ENCODE peak calls at places on chromosomes 5 and 9, in seven cellular contexts. H is aorta, U is lung, V is sigmoid colon, G is colonic mucosa, M is breast epithelium, Z is tibial artery. K is an unnamed sample.

GRCh38 chr5:115354246-115354645 is 57.8 kb upstream of the CCDC112 start:
- DNase-seq in G (no peak), U (no peak), M (no peak), Z (no peak), H (no peak), V (no peak), K (no peak)

GRCh38 chr5:57804500-57804899 is 321.9 kb upstream of the ACTBL2 start:
- DNase-seq in H (no peak), U (no peak), M (no peak), G (no peak), Z (no peak), V (no peak), K (no peak)

GRCh38 chr5:62942384-62942783 is 363.8 kb downstream of the LRRC70 start:
- DNase-seq in U (no peak), V (no peak), Z (no peak), M (no peak), H (no peak), G (no peak), K (no peak)

GRCh38 chr5:107324071-107324470 is 346.7 kb downstream of the EFNA5 start:
- DNase-seq in U (no peak), H (no peak), G (no peak), M (no peak), Z (no peak), V (no peak), K (no peak)

GRCh38 chr5:56569576-56569975 is 245.8 kb upstream of the MAP3K1 start:
- DNase-seq in M (no peak), G (no peak), Z (no peak), H (no peak), V (no peak), U (no peak), K (no peak)

GRCh38 chr9:35842795-35843194 is 13.8 kb downstream of the TMEM8B start:
- DNase-seq in V (no peak), G (no peak), U (no peak), M (no peak), Z (no peak), H (no peak), K (no peak)

GRCh38 chr5:150298701-150299451 is 3.8 kb downstream of the ARSI start:
- DNase-seq in M (no peak), V (peak; percentile 84), U (no peak), H (no peak), Z (no peak), G (no peak), K (no peak)

GRCh38 chr9:73916016-73916673 is 581.0 kb upstream of the RORB start:
- DNase-seq in G (no peak), H (no peak), V (no peak), Z (no peak), U (no peak), M (no peak), K (no peak)

GRCh38 chr9:29969856-29970647 is 2396.8 kb upstream of the C9orf72 start:
- DNase-seq in U (no peak), G (no peak), H (no peak), M (no peak), Z (no peak), V (no peak), K (no peak)

GRCh38 chr5:139236479-139236878 is 38.3 kb upstream of the SIL1 start:
- DNase-seq in Z (no peak), U (no peak), G (no peak), M (no peak), V (no peak), H (no peak), K (no peak)

GRCh38 chr5:132392411-132392810 is 22.9 kb downstream of the SLC22A5 start:
- DNase-seq in H (no peak), M (no peak), V (no peak), U (no peak), G (no peak), Z (no peak), K (no peak)

GRCh38 chr5:132392978-132393825 is 23.7 kb downstream of the SLC22A5 start:
- DNase-seq in Z (no peak), V (no peak), U (no peak), G (no peak), H (no peak), M (no peak), K (no peak)

GRCh38 chr5:132394681-132395259 is 25.3 kb downstream of the SLC22A5 start:
- DNase-seq in H (no peak), G (no peak), Z (no peak), U (no peak), M (no peak), V (no peak), K (no peak)

GRCh38 chr5:132397224-132397623 is 27.7 kb downstream of the SLC22A5 start:
- DNase-seq in U (no peak), V (no peak), Z (no peak), H (no peak), M (no peak), G (no peak), K (no peak)

GRCh38 chr5:132396589-132397001 is 27.1 kb downstream of the SLC22A5 start:
- DNase-seq in M (no peak), H (no peak), G (no peak), V (no peak), U (no peak), Z (no peak), K (no peak)
- H3K27ac ChIP-seq in M (no peak overlapping the region), H (no peak overlapping the region), G (no peak overlapping the region), V (no peak overlapping the region), U (no peak overlapping the region), Z (no peak overlapping the region), K (no peak overlapping the region)

GRCh38 chr5:130714200-130714599 is 450.9 kb downstream of the HINT1 start:
- DNase-seq in G (no peak), M (no peak), V (no peak), Z (no peak), H (no peak), U (no peak), K (no peak)
- H3K4me3 ChIP-seq in G (no peak overlapping the region), M (no peak overlapping the region), V (no peak overlapping the region), Z (no peak overlapping the region), H (no peak overlapping the region), U (no peak overlapping the region), K (no peak overlapping the region)

DNA sequence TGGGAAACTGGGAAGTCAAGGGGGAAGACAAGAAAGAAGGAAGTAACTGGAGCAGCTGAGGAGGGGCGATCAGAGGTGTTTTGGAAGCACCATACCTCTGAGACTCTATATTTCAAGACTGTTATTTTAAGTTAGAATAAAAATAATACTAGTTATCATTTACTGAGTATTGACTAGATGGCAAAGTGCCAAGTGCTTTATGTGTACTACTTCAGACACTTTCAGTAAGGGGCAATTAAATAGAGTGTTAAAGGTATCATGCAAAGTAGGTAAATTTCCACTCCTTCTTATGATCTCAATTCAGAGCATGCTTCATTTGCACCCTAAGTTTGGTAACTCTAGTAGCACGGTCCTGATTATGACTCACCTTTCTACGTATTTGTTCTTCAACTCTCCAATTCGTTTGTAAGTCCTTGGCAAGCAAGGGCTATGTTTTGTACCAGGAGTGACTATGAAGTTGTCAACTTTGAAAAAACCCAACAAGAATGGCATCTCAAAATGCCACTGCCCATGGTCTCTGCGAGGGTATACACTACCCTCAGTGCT is 152.4 kb upstream of the RAPGEF1 start:
- DNase-seq in U (no peak), M (no peak), H (no peak), V (no peak), G (no peak), Z (peak; percentile 3), K (no peak)
- H3K4me1 ChIP-seq in U (peaks cover 3% of the 10 kb centered on the region), M (no peaks in the 10 kb centered on the region), H (no peaks in the 10 kb centered on the region), V (peaks cover 2% of the 10 kb centered on the region), G (no peaks in the 10 kb centered on the region), Z (no peaks in the 10 kb centered on the region), K (no peaks in the 10 kb centered on the region)

DNA sequence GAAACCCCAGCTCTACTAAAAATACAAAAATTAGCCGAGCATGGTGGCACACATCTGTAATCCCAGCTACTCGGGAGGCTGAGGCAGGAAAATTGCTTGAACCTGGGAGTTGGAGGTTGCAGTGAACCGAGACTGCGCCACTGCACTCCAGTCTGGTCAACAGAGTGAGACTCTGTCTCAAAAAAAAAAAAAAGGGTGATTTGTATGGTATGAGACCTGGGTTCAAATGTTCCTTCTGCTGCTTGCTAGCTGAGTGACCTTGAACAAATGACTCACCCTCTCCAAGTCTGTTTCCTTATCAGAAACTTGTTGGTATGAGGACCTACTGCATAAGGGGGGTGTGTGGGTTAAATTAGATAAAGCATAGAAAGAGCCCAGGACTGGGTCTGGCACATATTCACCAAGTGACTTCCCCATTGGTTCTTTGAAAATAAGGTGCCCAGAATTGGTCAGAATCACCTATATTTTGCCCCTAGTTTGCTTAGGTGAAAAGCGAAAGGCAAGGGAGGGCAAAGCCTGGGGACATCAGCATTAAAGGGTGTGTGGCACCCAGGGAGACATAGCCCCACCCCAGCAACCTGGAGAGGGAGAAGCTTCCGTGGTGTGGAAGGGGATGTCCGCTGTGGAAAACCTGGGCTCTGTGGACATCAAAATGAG is 9.9 kb downstream of the SLC25A25 start:
- DNase-seq in U (no peak), G (no peak), M (no peak), H (no peak), V (no peak), Z (no peak), K (no peak)
- H3K27ac ChIP-seq in U (peak overlapping the region; percentile 84), G (peak overlapping the region; percentile 84), M (peak overlapping the region; percentile 75), H (no peak overlapping the region), V (no peak overlapping the region), Z (no peak overlapping the region), K (peak overlapping the region; percentile 85)

DNA sequence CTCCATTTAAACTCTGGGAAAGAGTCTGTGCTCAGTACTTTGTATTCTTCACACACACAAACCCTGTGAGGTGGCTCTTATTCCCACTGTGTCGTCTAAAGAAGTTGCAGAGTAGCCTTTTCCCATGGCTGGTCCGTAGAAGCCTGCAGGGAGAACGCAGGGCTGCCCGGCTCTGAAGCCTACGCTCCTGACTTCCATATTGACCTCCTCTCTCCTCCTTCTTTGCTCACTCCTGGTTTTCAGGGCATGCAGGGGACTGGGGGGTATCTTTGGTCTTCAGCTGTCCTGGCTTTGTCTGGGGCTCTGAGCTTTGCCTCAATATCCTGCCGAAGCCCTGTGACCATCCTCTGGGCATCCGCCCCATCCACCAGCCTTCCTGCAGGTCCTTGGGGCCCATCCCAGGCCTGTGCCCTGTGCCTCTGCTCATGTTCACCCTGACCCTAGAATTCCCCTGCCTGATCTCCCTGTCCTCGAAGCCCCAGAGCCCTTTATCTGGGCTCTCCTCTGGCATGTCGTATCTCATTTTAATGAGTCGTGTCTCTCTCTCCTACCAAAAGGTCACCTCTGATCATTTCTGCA is 83.8 kb upstream of the FSTL4 start:
- DNase-seq in U (no peak), M (no peak), G (no peak), V (peak; percentile 24), H (no peak), Z (peak; percentile 27), K (no peak)
- H3K4me3 ChIP-seq in U (no peak overlapping the region), M (no peak overlapping the region), G (no peak overlapping the region), V (no peak overlapping the region), H (no peak overlapping the region), Z (no peak overlapping the region), K (no peak overlapping the region)